ENCODE peak calls at places on chromosomes 11 and 22, in five cellular contexts. E is OCI-M1, I is kidney glomerular epithelial cell, F is GDM1, B is NCI-H460. X is an unnamed sample.

GRCh38 chr22:38125731-38126344 is 15.4 kb upstream of the BAIAP2L2 start:
- DNase-seq in I (no peak), F (no peak), E (no peak), B (no peak), X (no peak)

GRCh38 chr11:69385832-69386415 is 92.0 kb downstream of the MYEOV start:
- DNase-seq in E (no peak), I (no peak), F (no peak), B (no peak), X (no peak)

GRCh38 chr11:26551186-26551801 is 20.8 kb downstream of the MUC15 start:
- DNase-seq in E (peak), I (peak), B (peak), F (no peak), X (peak)

GRCh38 chr11:113401718-113402117 is 14.1 kb downstream of the ANKK1 start:
- DNase-seq in E (no peak), F (no peak), I (peak), B (peak), X (no peak)

GRCh38 chr11:10310301-10310841 is 5.5 kb downstream of the ADM start:
- DNase-seq in I (no peak), B (no peak), E (no peak), F (no peak), X (no peak)

GRCh38 chr11:86481399-86481798 is 106.7 kb downstream of the CCDC81 start:
- DNase-seq in I (no peak), E (no peak), F (no peak), B (no peak), X (no peak)

GRCh38 chr11:23903044-23903704 is 593.7 kb upstream of the LUZP2 start:
- DNase-seq in E (no peak), F (no peak), I (peak), B (peak), X (no peak)

GRCh38 chr11:119389611-119390254 is 8.2 kb upstream of the USP2 start:
- DNase-seq in F (no peak), B (no peak), I (no peak), E (peak), X (no peak)

GRCh38 chr11:19419813-19420212 is 179.1 kb upstream of the E2F8 start:
- DNase-seq in B (peak), E (no peak), F (no peak), I (peak), X (no peak)

GRCh38 chr11:62806611-62807121 is 1.4 kb upstream of the NXF1 start:
- DNase-seq in E (peak), F (no peak), B (no peak), I (no peak), X (peak)

GRCh38 chr22:26610072-26610958 is 7.5 kb downstream of the CRYBB1 start:
- DNase-seq in B (no peak), I (no peak), F (no peak), E (peak), X (peak)

GRCh38 chr11:44066732-44067131 is 662 bp downstream of the ACCS start:
- DNase-seq in F (no peak), I (no peak), B (peak), E (peak), X (peak)

GRCh38 chr11:253886-254270 is 17.1 kb downstream of the PSMD13 start:
- DNase-seq in E (no peak), B (no peak), I (no peak), F (no peak), X (no peak)

GRCh38 chr11:7512525-7513209 is 1.1 kb upstream of the PPFIBP2 start:
- DNase-seq in F (peak), E (peak), B (no peak), I (no peak), X (peak)

GRCh38 chr11:26777276-26777939 is 55.5 kb upstream of the SLC5A12 start:
- DNase-seq in B (no peak), E (peak), F (no peak), I (peak), X (no peak)

GRCh38 chr11:35260342-35260985 is 121.5 kb downstream of the CD44 start:
- DNase-seq in I (no peak), F (no peak), E (no peak), B (no peak), X (no peak)

GRCh38 chr11:78472905-78473304 is 55.3 kb upstream of the GAB2 start:
- DNase-seq in F (no peak), E (no peak), B (no peak), I (no peak), X (no peak)